ENCODE peak calls at places on chromosomes 12 and 14, in ten cellular contexts. T is IMR-90; L is SJCRH30; Z is transverse colon; S is CD4-positive, alpha-beta memory T cell; J is gastrocnemius medialis; G is CD8-positive, alpha-beta memory T cell; D is pancreas; C is OCI-LY7; H is left ventricle myocardium inferior. O is an unnamed sample. For H3K4me1, the result is how much of the 10 kb centered on the place peaks cover.

GRCh38 chr14:23865502-23865901 is 88.1 kb upstream of the DHRS4 start:
- DNase-seq in G (no peak), L (no peak), S (no peak), D (no peak), C (no peak), H (no peak), J (no peak), Z (no peak), T (no peak), O (no peak)

GRCh38 chr14:22512106-22512814 is 76.8 kb downstream of the DAD1 start:
- DNase-seq in T (no peak), H (no peak), G (no peak), D (no peak), L (peak), C (no peak), Z (no peak), J (no peak), S (peak), O (no peak)

GRCh38 chr12:17020765-17021164 is 414.8 kb upstream of the LMO3 start:
- DNase-seq in T (no peak), L (no peak), D (no peak), G (no peak), H (no peak), J (no peak), S (no peak), C (no peak), Z (no peak), O (no peak)

GRCh38 chr12:46101121-46101869 is 110.9 kb upstream of the SCAF11 start:
- DNase-seq in Z (no peak), J (no peak), L (no peak), D (no peak), S (no peak), G (no peak), H (no peak), T (no peak), C (no peak), O (no peak)

GRCh38 chr14:69580009-69580577 is 5.4 kb upstream of the CCDC177 start:
- DNase-seq in H (no peak), C (peak), J (no peak), D (no peak), L (peak), Z (no peak), G (no peak), T (peak), S (no peak), O (no peak)

GRCh38 chr14:104968153-104968527 is 10.0 kb downstream of the AHNAK2 start:
- DNase-seq in T (peak), J (peak), Z (peak), D (peak), H (peak), G (no peak), C (no peak), L (peak), S (no peak), O (peak)

GRCh38 chr14:99163446-99163845 is 108.6 kb downstream of the BCL11B start:
- DNase-seq in H (no peak), Z (no peak), J (no peak), S (no peak), D (no peak), G (no peak), L (no peak), T (no peak), C (no peak), O (no peak)

GRCh38 chr14:65151329-65152010 is 49.2 kb upstream of the MAX start:
- DNase-seq in D (no peak), C (no peak), L (no peak), G (no peak), H (no peak), T (no peak), S (no peak), J (no peak), Z (no peak), O (no peak)

GRCh38 chr14:68426661-68427549 is 366.0 kb downstream of the ZFP36L1 start:
- DNase-seq in G (no peak), Z (no peak), T (no peak), D (no peak), J (no peak), H (no peak), L (no peak), C (no peak), S (no peak), O (no peak)

GRCh38 chr14:49892301-49892635 is 614 bp upstream of the ARF6 start:
- DNase-seq in Z (peak), S (peak), T (peak), G (peak), J (peak), L (peak), D (no peak), H (no peak), C (peak), O (peak)

GRCh38 chr14:75636100-75636692 is 24.5 kb downstream of the ERG28 start:
- DNase-seq in D (no peak), T (peak), S (no peak), Z (no peak), J (no peak), L (peak), G (no peak), C (no peak), H (no peak), O (no peak)

GRCh38 chr14:64561631-64562030 is 11.9 kb downstream of the PPP1R36 start:
- DNase-seq in G (no peak), J (no peak), C (no peak), Z (no peak), D (no peak), S (no peak), L (no peak), T (no peak), H (no peak), O (no peak)

GRCh38 chr14:95776798-95777615 is 63.1 kb upstream of the TCL1A start:
- DNase-seq in G (no peak), T (no peak), S (no peak), J (no peak), Z (no peak), H (no peak), D (no peak), C (no peak), L (no peak), O (no peak)

GRCh38 chr14:65639216-65639615 is 226.7 kb downstream of the FUT8 start:
- DNase-seq in S (no peak), L (no peak), C (no peak), D (no peak), H (no peak), Z (no peak), G (no peak), J (no peak), T (peak), O (no peak)

GRCh38 chr14:35927727-35928126 is 101.6 kb downstream of the BRMS1L start:
- DNase-seq in C (no peak), G (no peak), L (no peak), Z (no peak), H (no peak), J (no peak), S (no peak), T (no peak), D (no peak), O (no peak)

GRCh38 chr12:95248604-95249355 is 31.2 kb downstream of the VEZT start:
- DNase-seq in C (no peak), S (no peak), T (peak), Z (no peak), L (no peak), H (no peak), G (no peak), D (no peak), J (no peak), O (no peak)

GRCh38 chr14:99252940-99253868 is 18.8 kb downstream of the BCL11B start:
- DNase-seq in L (no peak), H (no peak), J (no peak), D (no peak), G (no peak), Z (no peak), S (peak), C (no peak), T (no peak), O (no peak)

GRCh38 chr12:43063642-43064041 is 474.1 kb upstream of the PRICKLE1 start:
- DNase-seq in C (no peak), Z (no peak), G (no peak), L (no peak), D (no peak), J (no peak), T (peak), H (no peak), S (no peak), O (peak)

GRCh38 chr14:68653108-68653507 is 139.8 kb downstream of the ZFP36L1 start:
- DNase-seq in L (no peak), T (no peak), D (no peak), J (no peak), G (no peak), Z (no peak), C (no peak), S (no peak), H (no peak), O (peak)

GRCh38 chr12:88634008-88634407 is 53.7 kb upstream of the KITLG start:
- DNase-seq in T (no peak), C (no peak), G (no peak), J (no peak), S (no peak), D (peak), H (no peak), Z (no peak), L (no peak), O (no peak)

GRCh38 chr14:20690848-20691640 is 2.5 kb downstream of the ANG start:
- DNase-seq in T (peak), D (no peak), S (peak), J (peak), G (no peak), L (peak), Z (peak), H (no peak), C (peak), O (peak)

GRCh38 chr12:131636940-131637750 is 73.7 kb upstream of the SFSWAP start:
- DNase-seq in L (no peak), D (no peak), T (no peak), C (no peak), G (no peak), H (no peak), S (no peak), J (no peak), Z (no peak), O (peak)

GRCh38 chr12:131640436-131640969 is 70.4 kb upstream of the SFSWAP start:
- DNase-seq in Z (no peak), J (no peak), C (no peak), H (no peak), T (no peak), S (no peak), G (no peak), D (no peak), L (no peak), O (no peak)

GRCh38 chr12:131636266-131636665 is 74.6 kb upstream of the SFSWAP start:
- DNase-seq in J (no peak), D (no peak), C (no peak), L (no peak), T (no peak), G (no peak), H (no peak), Z (no peak), S (no peak), O (no peak)

GRCh38 chr12:131639270-131639940 is 71.5 kb upstream of the SFSWAP start:
- DNase-seq in C (no peak), Z (no peak), G (no peak), S (no peak), J (no peak), T (no peak), H (no peak), D (no peak), L (no peak), O (peak)

DNA sequence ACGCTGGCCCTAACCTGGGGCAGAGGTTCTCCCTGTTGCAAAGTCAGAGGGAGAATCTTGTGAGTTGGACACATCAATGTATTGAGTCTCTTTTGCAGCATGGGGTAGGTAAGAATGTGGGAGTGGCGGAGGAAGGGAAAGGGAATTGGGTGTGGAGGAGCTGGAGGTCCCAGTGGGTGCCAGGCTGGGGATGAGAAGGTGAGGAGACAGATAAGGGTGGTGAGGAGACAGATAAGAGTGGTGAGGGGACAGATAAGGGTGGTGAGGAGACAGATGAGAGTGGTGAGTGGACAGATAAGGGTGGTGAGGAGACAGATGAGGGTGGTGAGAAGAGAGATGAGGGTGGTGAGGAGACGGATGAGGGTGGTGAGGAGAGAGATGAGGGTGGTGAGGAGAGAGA is 72.9 kb upstream of the SFSWAP start:
- DNase-seq in C (no peak), S (no peak), G (no peak), H (no peak), L (no peak), T (no peak), D (no peak), J (no peak), Z (no peak), O (no peak)
- H3K4me1 ChIP-seq in C (under half), S (under half), G (under half), H (under half), L (under half), T (under half), D (under half), J (under half), Z (under half), O (under half)

GRCh38 chr12:109720152-109720855 is 6.7 kb downstream of the FAM222A start:
- DNase-seq in G (no peak), H (peak), C (no peak), D (no peak), S (no peak), Z (no peak), J (peak), T (no peak), L (peak), O (no peak)

GRCh38 chr12:109719123-109720022 is 5.7 kb downstream of the FAM222A start:
- DNase-seq in D (no peak), T (peak), G (no peak), H (no peak), Z (no peak), C (no peak), S (no peak), L (peak), J (no peak), O (no peak)

GRCh38 chr12:109716512-109717389 is 3.1 kb downstream of the FAM222A start:
- DNase-seq in G (no peak), T (peak), S (no peak), D (no peak), Z (peak), J (peak), L (no peak), C (no peak), H (peak), O (peak)

GRCh38 chr12:109717390-109718357 is 4.0 kb downstream of the FAM222A start:
- DNase-seq in J (no peak), S (no peak), H (no peak), G (no peak), T (no peak), Z (no peak), L (no peak), D (no peak), C (no peak), O (no peak)

DNA sequence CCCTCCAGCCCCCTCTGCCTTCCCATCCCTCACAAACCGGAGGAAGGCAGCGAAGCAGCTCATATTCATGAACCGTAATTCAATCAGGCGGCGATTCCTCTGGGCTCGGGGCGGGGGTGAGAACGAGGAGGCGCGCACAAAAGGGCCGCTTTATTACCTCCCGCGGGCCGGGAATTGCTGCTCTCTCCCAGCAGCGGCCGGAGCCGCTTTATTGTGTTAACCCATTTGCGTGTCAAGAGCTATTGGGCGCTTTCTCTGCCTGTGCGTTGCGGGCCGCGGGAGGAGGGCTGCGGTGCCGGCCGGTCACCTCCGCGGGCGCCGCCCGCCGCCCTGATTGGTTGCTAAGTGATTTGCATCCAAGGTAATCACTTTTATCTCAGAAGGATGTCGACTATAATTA is 4.8 kb downstream of the FAM222A start:
- DNase-seq in S (no peak), G (no peak), C (no peak), Z (no peak), J (no peak), D (no peak), H (no peak), L (no peak), T (no peak), O (no peak)
- H3K4me1 ChIP-seq in S (under half), G (under half), C (under half), Z (under half), J (half or more), D (under half), H (half or more), L (under half), T (under half), O (under half)

DNA sequence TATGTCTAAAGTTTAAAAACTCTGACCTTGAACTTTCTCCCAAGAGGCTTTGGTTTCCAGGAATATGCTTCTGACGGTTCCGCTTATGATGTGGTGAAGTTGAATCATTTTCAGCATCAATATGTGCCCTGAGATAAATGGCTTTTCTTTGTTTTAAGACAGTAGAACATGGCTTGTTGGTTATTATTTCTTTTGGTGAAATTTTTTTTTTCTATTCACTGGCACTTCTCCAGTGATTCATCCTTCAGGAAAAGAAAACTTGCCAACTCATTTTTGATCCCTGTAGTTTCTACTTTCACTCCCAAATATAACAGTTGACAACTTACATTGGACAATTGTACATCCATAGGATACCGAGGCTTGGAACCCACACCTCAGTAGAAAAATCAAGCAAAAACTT is 1301.2 kb upstream of the FLRT2 start:
- DNase-seq in T (peak), G (no peak), C (no peak), S (no peak), J (no peak), H (no peak), D (no peak), L (no peak), Z (no peak), O (no peak)
- H3K4me1 ChIP-seq in T (under half), G (under half), C (under half), S (under half), J (under half), H (under half), D (under half), L (under half), Z (under half), O (under half)

GRCh38 chr14:94382684-94383663 is 5.4 kb downstream of the SERPINA1 start:
- DNase-seq in L (no peak), C (no peak), D (no peak), J (no peak), H (no peak), Z (no peak), T (no peak), G (no peak), S (no peak), O (no peak)
- H3K4me1 ChIP-seq in L (under half), C (under half), D (under half), J (under half), H (under half), Z (under half), T (under half), G (under half), S (under half), O (under half)

DNA sequence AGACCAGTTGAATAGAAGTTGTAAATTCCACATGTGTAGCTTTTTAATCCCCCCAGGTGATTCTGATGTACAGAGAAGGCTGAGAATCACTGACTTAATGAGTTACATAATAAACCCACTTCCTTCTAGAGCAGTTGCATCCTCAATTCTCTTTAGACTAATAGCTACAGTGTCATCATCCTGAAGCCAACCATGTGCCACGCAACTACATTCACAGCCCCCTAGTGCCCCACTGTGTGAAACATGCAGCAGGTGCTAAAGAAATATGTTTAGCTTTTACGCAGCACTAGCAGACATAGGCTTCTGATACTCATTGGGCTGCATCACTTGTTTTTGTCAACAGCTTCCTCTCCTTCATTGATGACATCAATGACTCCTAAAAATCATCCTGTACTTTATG is 1168.3 kb downstream of the BCL11B start:
- DNase-seq in S (peak), T (no peak), Z (no peak), L (no peak), J (no peak), H (no peak), C (no peak), D (no peak), G (no peak), O (no peak)
- H3K4me1 ChIP-seq in S (under half), T (under half), Z (under half), L (under half), J (under half), H (under half), C (under half), D (under half), G (under half), O (under half)

GRCh38 chr12:108638997-108639822 is 5.5 kb upstream of the SELPLG start:
- DNase-seq in Z (no peak), L (no peak), C (no peak), D (no peak), G (no peak), J (peak), H (no peak), T (no peak), S (no peak), O (no peak)

GRCh38 chr12:108642269-108642870 is 8.7 kb upstream of the SELPLG start:
- DNase-seq in S (no peak), L (peak), H (no peak), D (no peak), T (no peak), J (peak), C (peak), G (no peak), Z (no peak), O (no peak)

GRCh38 chr12:108642899-108643654 is 9.4 kb upstream of the SELPLG start:
- DNase-seq in S (no peak), J (no peak), C (no peak), H (no peak), L (no peak), G (no peak), Z (no peak), T (no peak), D (no peak), O (no peak)

GRCh38 chr12:108640802-108641445 is 7.2 kb upstream of the SELPLG start:
- DNase-seq in L (peak), D (no peak), J (peak), S (no peak), T (peak), G (no peak), Z (peak), C (peak), H (peak), O (peak)

GRCh38 chr12:108641446-108642268 is 8.0 kb upstream of the SELPLG start:
- DNase-seq in L (peak), D (no peak), C (peak), H (no peak), Z (no peak), G (no peak), S (no peak), T (no peak), J (peak), O (no peak)
- H3K4me1 ChIP-seq in L (under half), D (under half), C (half or more), H (half or more), Z (under half), G (under half), S (under half), T (under half), J (under half), O (under half)

GRCh38 chr14:101594511-101595148 is 33.3 kb downstream of the DIO3 start:
- DNase-seq in Z (no peak), C (no peak), L (no peak), J (no peak), T (no peak), D (no peak), G (no peak), S (no peak), H (no peak), O (no peak)
- H3K4me1 ChIP-seq in Z (under half), C (under half), L (under half), J (under half), T (under half), D (under half), G (under half), S (under half), H (under half), O (under half)

GRCh38 chr14:54681819-54682261 is 114.9 kb downstream of the SAMD4A start:
- DNase-seq in G (no peak), L (no peak), Z (no peak), S (no peak), D (no peak), T (peak), C (no peak), H (no peak), J (no peak), O (no peak)

GRCh38 chr14:54683882-54684794 is 117.2 kb downstream of the SAMD4A start:
- DNase-seq in S (no peak), L (peak), H (peak), T (peak), G (no peak), C (no peak), J (peak), Z (peak), D (peak), O (peak)

GRCh38 chr14:54676822-54677708 is 110.1 kb downstream of the SAMD4A start:
- DNase-seq in L (peak), C (no peak), Z (no peak), D (no peak), S (no peak), H (no peak), G (no peak), T (peak), J (no peak), O (peak)

GRCh38 chr14:54682578-54682977 is 115.7 kb downstream of the SAMD4A start:
- DNase-seq in L (no peak), T (no peak), G (no peak), D (no peak), S (no peak), H (no peak), C (no peak), Z (no peak), J (no peak), O (no peak)

GRCh38 chr14:54680636-54681035 is 113.7 kb downstream of the SAMD4A start:
- DNase-seq in G (no peak), S (no peak), T (no peak), Z (no peak), H (no peak), J (no peak), C (no peak), L (no peak), D (no peak), O (no peak)
- H3K4me1 ChIP-seq in G (under half), S (under half), T (under half), Z (under half), H (half or more), J (half or more), C (under half), L (under half), D (under half), O (half or more)